ENCODE peak calls at places on chromosomes 12 and 14, in ten cellular contexts. C is dorsolateral prefrontal cortex; D is A549; X is fibroblast of lung; Z is foreskin fibroblast; G is bronchial epithelial cell; R is left lung; B is CD8-positive, alpha-beta T cell; W is tibial artery; Y is OCI-LY7. J is an unnamed sample.

GRCh38 chr14:91573894-91574837 is 64.1 kb upstream of the PPP4R3A start:
- DNase-seq in C (peak; percentile 72), D (peak; percentile 62), X (peak; percentile 52), Z (peak; percentile 78), G (peak; percentile 48), R (peak; percentile 63), B (peak; percentile 77), W (peak; percentile 39), Y (no peak), J (no peak)

GRCh38 chr12:75389706-75390105 is 1.2 kb upstream of the GLIPR1L2 start:
- DNase-seq in C (no peak), D (no peak), X (no peak), Z (peak; percentile 15), G (no peak), R (no peak), B (no peak), W (no peak), Y (no peak), J (no peak)

GRCh38 chr14:63766616-63767015 is 38.8 kb upstream of the SGPP1 start:
- DNase-seq in C (no peak), D (no peak), X (no peak), Z (no peak), G (no peak), R (no peak), B (no peak), W (no peak), Y (no peak), J (no peak)

GRCh38 chr12:54016478-54016964 is 7.7 kb downstream of the HOXC8 start:
- DNase-seq in C (no peak), D (peak; percentile 84), X (no peak), Z (peak; percentile 86), G (no peak), R (no peak), B (no peak), W (no peak), Y (no peak), J (peak; percentile 70)

GRCh38 chr12:110379201-110379600 is 24.3 kb downstream of the ANAPC7 start:
- DNase-seq in C (no peak), D (no peak), X (no peak), Z (no peak), G (no peak), R (no peak), B (no peak), W (no peak), Y (no peak), J (no peak)

GRCh38 chr14:59067135-59067894 is 121.2 kb upstream of the DAAM1 start:
- DNase-seq in C (no peak), D (peak; percentile 2), X (peak; percentile 10), Z (no peak), G (peak; percentile 78), R (no peak), B (no peak), W (no peak), Y (peak; percentile 23), J (no peak)

GRCh38 chr12:121404734-121405133 is 4.8 kb downstream of the RNF34 start:
- DNase-seq in C (no peak), D (no peak), X (no peak), Z (no peak), G (no peak), R (no peak), B (no peak), W (no peak), Y (peak; percentile 48), J (no peak)

GRCh38 chr12:130633771-130634170 is 82.3 kb downstream of the RIMBP2 start:
- DNase-seq in C (peak; percentile 86), D (no peak), X (no peak), Z (no peak), G (peak; percentile 22), R (no peak), B (no peak), W (no peak), Y (no peak), J (no peak)

DNA sequence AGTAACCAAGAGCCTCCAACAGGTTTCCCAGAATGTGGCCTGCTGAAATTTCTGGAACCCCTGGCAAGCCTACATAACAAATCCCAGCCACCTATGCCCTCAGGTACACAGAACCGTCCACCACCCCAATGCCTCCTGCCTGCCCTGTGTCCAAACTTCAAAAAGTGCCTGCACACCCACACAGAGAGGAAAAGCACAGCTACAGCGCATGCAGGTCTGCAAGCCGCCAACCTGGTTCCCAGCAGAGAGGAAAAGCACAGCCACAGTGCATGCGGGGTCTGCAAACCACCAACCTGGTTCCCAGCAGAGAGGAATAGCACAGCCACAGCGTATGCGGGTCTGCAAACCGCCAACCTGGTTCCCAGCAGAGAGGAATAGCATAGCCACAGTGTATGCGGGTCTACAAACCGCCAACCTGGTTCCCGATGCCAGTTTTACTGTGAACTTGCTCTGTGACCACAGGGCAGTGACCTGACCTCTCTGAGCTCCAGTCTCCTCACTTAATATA is 113.5 kb downstream of the SCARB1 start:
- DNase-seq in C (no peak), D (no peak), X (no peak), Z (no peak), G (no peak), R (no peak), B (no peak), W (no peak), Y (no peak), J (no peak)
- H3K4me3 ChIP-seq in C (no peak overlapping the region), D (no peak overlapping the region), X (no peak overlapping the region), Z (no peak overlapping the region), G (no peak overlapping the region), R (no peak overlapping the region), B (no peak overlapping the region), W (no peak overlapping the region), Y (no peak overlapping the region), J (no peak overlapping the region)

DNA sequence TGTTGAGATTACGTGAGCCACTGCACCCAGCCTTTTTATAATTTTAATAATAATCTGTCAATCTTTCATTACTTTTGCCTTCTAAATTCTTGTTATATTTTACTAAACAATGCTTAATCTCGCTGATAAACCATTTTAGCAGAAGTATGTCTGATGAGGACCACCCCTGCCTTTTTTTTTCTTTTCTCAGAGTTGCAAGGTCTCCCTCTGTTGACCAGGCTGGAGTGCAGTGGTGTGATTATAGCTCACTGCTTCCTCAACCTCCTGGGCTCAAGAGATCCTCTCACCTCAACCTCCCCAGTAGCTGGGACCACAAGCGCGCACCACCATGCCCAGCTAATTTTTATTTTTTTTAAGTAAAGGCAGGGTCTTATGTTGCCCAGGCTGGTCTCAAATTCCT is 118.6 kb upstream of the DNM1L start:
- DNase-seq in C (no peak), D (no peak), X (no peak), Z (no peak), G (no peak), R (no peak), B (no peak), W (no peak), Y (peak; percentile 49), J (no peak)
- TF ChIP-seq CTCF in C (no peak), D (no peak), X (no peak), Z (no peak), G (no peak), R (no peak), B (no peak), W (no peak), Y (peak; percentile 61), J (no peak)

DNA sequence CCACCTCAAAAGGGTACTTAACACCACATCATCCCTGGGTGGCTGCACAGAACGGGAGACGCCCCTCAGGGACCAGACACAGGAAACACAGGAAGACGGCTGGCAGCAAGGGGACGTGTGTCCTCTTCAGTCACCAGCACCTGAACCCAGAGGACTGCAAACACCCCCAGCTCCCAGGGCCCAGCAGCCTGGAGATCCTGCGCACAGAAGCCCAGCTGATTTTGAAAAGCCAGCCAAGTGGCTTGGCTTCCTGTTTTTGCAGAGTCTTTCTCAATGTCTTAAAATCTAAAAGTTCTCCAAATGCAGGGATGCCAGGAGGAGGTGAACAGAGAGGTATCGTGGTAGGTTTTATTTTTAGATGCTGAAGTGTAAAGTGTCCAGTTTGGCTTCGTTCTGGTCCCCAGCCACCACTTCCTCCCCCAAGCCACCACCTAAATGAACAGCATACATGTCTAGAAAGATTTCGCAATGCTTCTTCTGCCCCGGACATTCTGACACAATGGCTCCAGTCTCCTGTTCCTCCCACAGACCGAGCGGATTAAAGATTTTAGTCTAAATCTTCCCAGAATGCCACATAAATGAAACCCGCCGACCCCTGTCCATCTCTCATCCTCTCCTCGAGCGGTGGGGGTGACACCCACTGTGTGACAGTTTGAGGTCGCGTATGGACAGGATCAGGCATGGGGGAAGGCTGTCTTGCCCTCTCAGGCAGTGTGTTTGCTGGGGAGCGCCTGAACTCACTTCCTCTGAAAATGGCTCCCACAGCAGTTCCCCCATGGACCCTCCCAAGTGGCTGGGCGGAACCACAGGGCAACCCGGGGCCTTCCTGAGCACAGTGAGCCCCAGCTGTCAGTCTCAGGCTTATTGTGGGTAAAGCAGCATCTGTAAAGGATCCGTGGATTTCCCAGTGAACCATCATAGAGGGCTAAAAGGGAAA is 41.6 kb downstream of the ITPK1 start:
- DNase-seq in C (no peak), D (no peak), X (peak; percentile 37), Z (peak; percentile 59), G (peak; percentile 32), R (peak; percentile 58), B (no peak), W (peak; percentile 44), Y (peak; percentile 21), J (no peak)
- H3K4me3 ChIP-seq in C (no peak overlapping the region), D (no peak overlapping the region), X (no peak overlapping the region), Z (no peak overlapping the region), G (no peak overlapping the region), R (peak overlapping the region; percentile 13), B (peak overlapping the region; percentile 18), W (no peak overlapping the region), Y (no peak overlapping the region), J (no peak overlapping the region)

DNA sequence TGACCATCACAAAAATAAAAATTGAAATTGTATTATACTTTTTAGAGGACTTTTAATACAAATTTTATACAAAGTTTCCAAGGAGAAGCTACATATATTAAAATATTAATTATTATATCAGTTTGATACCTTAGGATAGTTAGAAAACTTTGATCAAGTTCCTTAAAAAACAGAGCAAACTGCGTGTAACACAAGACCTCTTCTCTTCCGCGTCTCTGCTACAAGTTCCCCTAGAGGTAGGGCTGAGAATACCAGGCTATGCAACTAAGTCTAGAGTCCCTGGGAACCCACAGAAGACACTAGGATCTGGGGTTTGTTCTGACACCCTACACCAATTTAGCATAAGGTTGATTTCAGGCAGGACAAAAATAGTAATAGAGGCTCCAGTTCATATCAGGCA is 319.0 kb downstream of the FOXG1 start:
- DNase-seq in C (no peak), D (peak; percentile 8), X (no peak), Z (peak; percentile 14), G (peak; percentile 14), R (no peak), B (no peak), W (no peak), Y (no peak), J (no peak)
- TF ChIP-seq CTCF in C (no peak), D (no peak), X (peak; percentile 58), Z (peak; percentile 40), G (peak; percentile 33), R (no peak), B (no peak), W (no peak), Y (no peak), J (peak; percentile 59)